ENCODE peak calls at places on chromosomes 6 and 20, in six cellular contexts. One of them, this sample, is unnamed.

GRCh38 chr6:82143041-82143481 is 104.5 kb downstream of the IBTK start:
- DNase-seq in Panc1: no peak
- DNase-seq in amygdala: no peak
- DNase-seq in mesendoderm: no peak
- DNase-seq in HT1080: no peak
- DNase-seq in CD8-positive, alpha-beta T cell: no peak
- DNase-seq in this sample: no peak

GRCh38 chr6:7201732-7202541 is 94.2 kb downstream of the RREB1 start:
- DNase-seq in Panc1: no peak
- DNase-seq in amygdala: no peak
- DNase-seq in mesendoderm: no peak
- DNase-seq in HT1080: no peak
- DNase-seq in CD8-positive, alpha-beta T cell: no peak
- DNase-seq in this sample: no peak

GRCh38 chr20:11853359-11853758 is 64.3 kb upstream of the BTBD3 start:
- DNase-seq in Panc1: no peak
- DNase-seq in amygdala: no peak
- DNase-seq in mesendoderm: no peak
- DNase-seq in HT1080: no peak
- DNase-seq in CD8-positive, alpha-beta T cell: no peak
- DNase-seq in this sample: no peak

GRCh38 chr20:19834783-19835182 is 76.7 kb downstream of the RIN2 start:
- DNase-seq in Panc1: no peak
- DNase-seq in amygdala: no peak
- DNase-seq in mesendoderm: no peak
- DNase-seq in HT1080: no peak
- DNase-seq in CD8-positive, alpha-beta T cell: no peak
- DNase-seq in this sample: no peak

GRCh38 chr6:9456241-9456658 is 958.6 kb downstream of the TFAP2A start:
- DNase-seq in Panc1: no peak
- DNase-seq in amygdala: no peak
- DNase-seq in mesendoderm: peak
- DNase-seq in HT1080: peak
- DNase-seq in CD8-positive, alpha-beta T cell: no peak
- DNase-seq in this sample: no peak

GRCh38 chr6:21158149-21158548 is 435.4 kb upstream of the SOX4 start:
- DNase-seq in Panc1: no peak
- DNase-seq in amygdala: no peak
- DNase-seq in mesendoderm: peak
- DNase-seq in HT1080: no peak
- DNase-seq in CD8-positive, alpha-beta T cell: no peak
- DNase-seq in this sample: no peak

GRCh38 chr20:39853050-39853449 is 836.0 kb downstream of the MAFB start:
- DNase-seq in Panc1: no peak
- DNase-seq in amygdala: no peak
- DNase-seq in mesendoderm: peak
- DNase-seq in HT1080: no peak
- DNase-seq in CD8-positive, alpha-beta T cell: no peak
- DNase-seq in this sample: no peak

GRCh38 chr6:127366281-127367022 is 23.0 kb upstream of the ECHDC1 start:
- DNase-seq in Panc1: peak
- DNase-seq in amygdala: no peak
- DNase-seq in mesendoderm: peak
- DNase-seq in HT1080: peak
- DNase-seq in CD8-positive, alpha-beta T cell: no peak
- DNase-seq in this sample: no peak

GRCh38 chr6:41689171-41690008 is 46.0 kb downstream of the TFEB start:
- DNase-seq in Panc1: no peak
- DNase-seq in amygdala: no peak
- DNase-seq in mesendoderm: no peak
- DNase-seq in HT1080: peak
- DNase-seq in CD8-positive, alpha-beta T cell: no peak
- DNase-seq in this sample: no peak

GRCh38 chr20:32474967-32475819 is 109.9 kb downstream of the NOL4L start:
- DNase-seq in Panc1: no peak
- DNase-seq in amygdala: no peak
- DNase-seq in mesendoderm: peak
- DNase-seq in HT1080: peak
- DNase-seq in CD8-positive, alpha-beta T cell: no peak
- DNase-seq in this sample: no peak

GRCh38 chr6:151286192-151286591 is 46.4 kb downstream of the AKAP12 start:
- DNase-seq in Panc1: no peak
- DNase-seq in amygdala: no peak
- DNase-seq in mesendoderm: no peak
- DNase-seq in HT1080: no peak
- DNase-seq in CD8-positive, alpha-beta T cell: no peak
- DNase-seq in this sample: no peak

GRCh38 chr6:18551228-18551627 is 164.1 kb downstream of the RNF144B start:
- DNase-seq in Panc1: no peak
- DNase-seq in amygdala: no peak
- DNase-seq in mesendoderm: no peak
- DNase-seq in HT1080: peak
- DNase-seq in CD8-positive, alpha-beta T cell: no peak
- DNase-seq in this sample: no peak

GRCh38 chr6:12656841-12657435 is 59.6 kb upstream of the PHACTR1 start:
- DNase-seq in Panc1: no peak
- DNase-seq in amygdala: no peak
- DNase-seq in mesendoderm: peak
- DNase-seq in HT1080: no peak
- DNase-seq in CD8-positive, alpha-beta T cell: no peak
- DNase-seq in this sample: no peak

GRCh38 chr6:39428152-39428551 is 105.7 kb upstream of the KCNK16 start:
- DNase-seq in Panc1: no peak
- DNase-seq in amygdala: no peak
- DNase-seq in mesendoderm: no peak
- DNase-seq in HT1080: no peak
- DNase-seq in CD8-positive, alpha-beta T cell: no peak
- DNase-seq in this sample: no peak

GRCh38 chr6:10521104-10521808 is at the start of gene GCNT2:
- DNase-seq in Panc1: peak
- DNase-seq in amygdala: no peak
- DNase-seq in mesendoderm: peak
- DNase-seq in HT1080: peak
- DNase-seq in CD8-positive, alpha-beta T cell: no peak
- DNase-seq in this sample: no peak

GRCh38 chr20:2984956-2985661 is 58.3 kb upstream of the GNRH2 start:
- DNase-seq in Panc1: no peak
- DNase-seq in amygdala: no peak
- DNase-seq in mesendoderm: no peak
- DNase-seq in HT1080: peak
- DNase-seq in CD8-positive, alpha-beta T cell: no peak
- DNase-seq in this sample: no peak

GRCh38 chr6:134520181-134521115 is 202.5 kb upstream of the SGK1 start:
- DNase-seq in Panc1: no peak
- DNase-seq in amygdala: no peak
- DNase-seq in mesendoderm: no peak
- DNase-seq in HT1080: no peak
- DNase-seq in CD8-positive, alpha-beta T cell: no peak
- DNase-seq in this sample: no peak

This sample was measured in natural killer cell treated with Interleukin-12 subunit alpha and Interleukin-12 subunit beta and Interleukin-15 and Interleukin-18, amount 100 ng/mL, for 72 hours.